ENCODE peak calls at places on chromosomes 6 and 20, in ten cellular contexts. One of them, this sample, is unnamed. For H3K27me3, the result is how much of the 10 kb centered on the place peaks cover.

GRCh38 chr20:10115021-10115420 is 80.2 kb downstream of the ANKEF1 start:
- DNase-seq in HCT116: no peak
- DNase-seq in sigmoid colon: no peak
- DNase-seq in transverse colon: no peak
- DNase-seq in Panc1: no peak
- DNase-seq in GM23338: no peak
- DNase-seq in prostate gland: no peak
- DNase-seq in breast epithelium: no peak
- DNase-seq in SK-N-SH: no peak
- DNase-seq in stomach: no peak
- DNase-seq in this sample: no peak

GRCh38 chr6:31771992-31772358 is 5.2 kb downstream of the VWA7 start:
- DNase-seq in HCT116: no peak
- DNase-seq in sigmoid colon: no peak
- DNase-seq in transverse colon: no peak
- DNase-seq in Panc1: no peak
- DNase-seq in GM23338: no peak
- DNase-seq in prostate gland: no peak
- DNase-seq in breast epithelium: no peak
- DNase-seq in SK-N-SH: no peak
- DNase-seq in stomach: no peak
- DNase-seq in this sample: no peak

GRCh38 chr6:20403766-20404640 is 2.3 kb downstream of the E2F3 start:
- DNase-seq in HCT116: peak
- DNase-seq in sigmoid colon: no peak
- DNase-seq in transverse colon: peak
- DNase-seq in Panc1: peak
- DNase-seq in GM23338: peak
- DNase-seq in prostate gland: no peak
- DNase-seq in breast epithelium: no peak
- DNase-seq in SK-N-SH: peak
- DNase-seq in stomach: peak
- DNase-seq in this sample: peak

GRCh38 chr6:85135376-85136094 is 314.3 kb upstream of the NT5E start:
- DNase-seq in HCT116: no peak
- DNase-seq in sigmoid colon: no peak
- DNase-seq in transverse colon: no peak
- DNase-seq in Panc1: no peak
- DNase-seq in GM23338: no peak
- DNase-seq in prostate gland: no peak
- DNase-seq in breast epithelium: no peak
- DNase-seq in SK-N-SH: no peak
- DNase-seq in stomach: no peak
- DNase-seq in this sample: no peak

GRCh38 chr20:33477386-33478234 is 12.3 kb upstream of the CBFA2T2 start:
- DNase-seq in HCT116: no peak
- DNase-seq in sigmoid colon: no peak
- DNase-seq in transverse colon: peak
- DNase-seq in Panc1: no peak
- DNase-seq in GM23338: peak
- DNase-seq in prostate gland: no peak
- DNase-seq in breast epithelium: no peak
- DNase-seq in SK-N-SH: no peak
- DNase-seq in stomach: peak
- DNase-seq in this sample: no peak

GRCh38 chr20:33273117-33273851 is 9.7 kb upstream of the BPIFB1 start:
- DNase-seq in HCT116: no peak
- DNase-seq in sigmoid colon: no peak
- DNase-seq in transverse colon: no peak
- DNase-seq in Panc1: no peak
- DNase-seq in GM23338: no peak
- DNase-seq in prostate gland: no peak
- DNase-seq in breast epithelium: no peak
- DNase-seq in SK-N-SH: no peak
- DNase-seq in stomach: peak
- DNase-seq in this sample: no peak

GRCh38 chr20:25025091-25025861 is 32.7 kb downstream of the ACSS1 start:
- DNase-seq in HCT116: no peak
- DNase-seq in sigmoid colon: peak
- DNase-seq in transverse colon: peak
- DNase-seq in Panc1: no peak
- DNase-seq in GM23338: no peak
- DNase-seq in prostate gland: no peak
- DNase-seq in breast epithelium: no peak
- DNase-seq in SK-N-SH: no peak
- DNase-seq in stomach: peak
- DNase-seq in this sample: no peak

GRCh38 chr6:5592911-5593519 is 331.7 kb downstream of the FARS2 start:
- DNase-seq in HCT116: no peak
- DNase-seq in sigmoid colon: no peak
- DNase-seq in transverse colon: no peak
- DNase-seq in Panc1: no peak
- DNase-seq in GM23338: no peak
- DNase-seq in prostate gland: no peak
- DNase-seq in breast epithelium: no peak
- DNase-seq in SK-N-SH: no peak
- DNase-seq in stomach: no peak
- DNase-seq in this sample: no peak

GRCh38 chr6:138007014-138007472 is 100.2 kb downstream of the PERP start:
- DNase-seq in HCT116: peak
- DNase-seq in sigmoid colon: no peak
- DNase-seq in transverse colon: peak
- DNase-seq in Panc1: no peak
- DNase-seq in GM23338: peak
- DNase-seq in prostate gland: no peak
- DNase-seq in breast epithelium: no peak
- DNase-seq in SK-N-SH: peak
- DNase-seq in stomach: peak
- DNase-seq in this sample: no peak

GRCh38 chr6:27049863-27050781 is 197.4 kb upstream of the PRSS16 start:
- DNase-seq in HCT116: no peak
- DNase-seq in sigmoid colon: no peak
- DNase-seq in transverse colon: no peak
- DNase-seq in Panc1: no peak
- DNase-seq in GM23338: peak
- DNase-seq in prostate gland: peak
- DNase-seq in breast epithelium: no peak
- DNase-seq in SK-N-SH: no peak
- DNase-seq in stomach: no peak
- DNase-seq in this sample: no peak

GRCh38 chr6:21915707-21916399 is 322.3 kb downstream of the SOX4 start:
- DNase-seq in HCT116: no peak
- DNase-seq in sigmoid colon: no peak
- DNase-seq in transverse colon: no peak
- DNase-seq in Panc1: no peak
- DNase-seq in GM23338: no peak
- DNase-seq in prostate gland: no peak
- DNase-seq in breast epithelium: no peak
- DNase-seq in SK-N-SH: no peak
- DNase-seq in stomach: no peak
- DNase-seq in this sample: no peak

GRCh38 chr6:83092756-83093399 is 25.4 kb downstream of the DOP1A start:
- DNase-seq in HCT116: no peak
- DNase-seq in sigmoid colon: no peak
- DNase-seq in transverse colon: no peak
- DNase-seq in Panc1: no peak
- DNase-seq in GM23338: no peak
- DNase-seq in prostate gland: no peak
- DNase-seq in breast epithelium: no peak
- DNase-seq in SK-N-SH: no peak
- DNase-seq in stomach: no peak
- DNase-seq in this sample: no peak

GRCh38 chr6:108200631-108201030 is 34.8 kb downstream of the NR2E1 start:
- DNase-seq in HCT116: peak
- DNase-seq in sigmoid colon: no peak
- DNase-seq in transverse colon: no peak
- DNase-seq in Panc1: peak
- DNase-seq in GM23338: no peak
- DNase-seq in prostate gland: no peak
- DNase-seq in breast epithelium: no peak
- DNase-seq in SK-N-SH: no peak
- DNase-seq in stomach: no peak
- DNase-seq in this sample: no peak

GRCh38 chr6:135438907-135439535 is 58.5 kb downstream of the AHI1 start:
- DNase-seq in HCT116: no peak
- DNase-seq in sigmoid colon: no peak
- DNase-seq in transverse colon: no peak
- DNase-seq in Panc1: peak
- DNase-seq in GM23338: peak
- DNase-seq in prostate gland: no peak
- DNase-seq in breast epithelium: no peak
- DNase-seq in SK-N-SH: peak
- DNase-seq in stomach: no peak
- DNase-seq in this sample: no peak

DNA sequence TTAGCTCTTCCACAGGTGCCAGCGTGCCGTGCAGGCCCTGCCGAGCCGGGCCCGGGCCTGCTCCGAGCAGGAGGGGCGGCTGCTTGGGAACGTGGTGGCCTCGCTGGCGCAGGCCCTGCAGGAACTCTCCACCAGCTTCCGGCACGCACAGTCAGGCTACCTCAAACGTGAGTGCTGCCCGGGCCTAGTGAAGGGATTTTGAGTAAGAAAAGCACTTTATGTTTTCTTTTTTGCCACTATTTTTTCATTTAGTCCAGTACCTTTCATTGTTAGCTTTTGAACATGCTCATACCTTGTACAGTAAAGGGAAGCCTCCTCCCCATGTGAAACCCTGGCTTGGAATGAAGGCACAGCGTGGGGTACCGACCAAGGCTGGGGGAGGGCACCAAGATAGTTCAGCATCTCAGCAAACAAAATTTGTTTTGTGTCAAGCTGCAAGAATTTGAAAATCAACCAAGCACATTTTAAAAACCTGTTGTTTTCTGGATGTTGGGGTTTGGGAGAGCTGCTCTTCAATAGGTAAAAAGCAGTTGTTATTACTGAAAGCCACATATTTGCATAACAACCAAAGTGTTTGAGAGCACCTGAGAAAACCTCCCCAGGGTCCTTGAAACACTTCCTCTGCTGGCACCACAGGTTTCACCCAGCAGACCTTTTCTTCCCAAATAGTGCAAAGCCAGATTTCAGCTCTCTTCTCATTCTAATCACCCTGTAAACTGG is 18.4 kb downstream of the STX16 start:
- DNase-seq in HCT116: no peak
- DNase-seq in sigmoid colon: no peak
- DNase-seq in transverse colon: no peak
- DNase-seq in Panc1: no peak
- DNase-seq in GM23338: peak
- DNase-seq in prostate gland: no peak
- DNase-seq in breast epithelium: no peak
- DNase-seq in SK-N-SH: no peak
- DNase-seq in stomach: no peak
- DNase-seq in this sample: no peak
- H3K4me3 ChIP-seq in HCT116: no peak
- H3K4me3 ChIP-seq in sigmoid colon: no peak
- H3K4me3 ChIP-seq in transverse colon: no peak
- H3K4me3 ChIP-seq in Panc1: no peak
- H3K4me3 ChIP-seq in GM23338: peak
- H3K4me3 ChIP-seq in prostate gland: no peak
- H3K4me3 ChIP-seq in breast epithelium: no peak
- H3K4me3 ChIP-seq in SK-N-SH: no peak
- H3K4me3 ChIP-seq in stomach: no peak
- H3K4me3 ChIP-seq in this sample: no peak

GRCh38 chr6:42448906-42449659 is 2.6 kb downstream of the TRERF1 start:
- DNase-seq in HCT116: no peak
- DNase-seq in sigmoid colon: no peak
- DNase-seq in transverse colon: no peak
- DNase-seq in Panc1: no peak
- DNase-seq in GM23338: no peak
- DNase-seq in prostate gland: no peak
- DNase-seq in breast epithelium: no peak
- DNase-seq in SK-N-SH: no peak
- DNase-seq in stomach: no peak
- DNase-seq in this sample: no peak
- H3K27me3 ChIP-seq in HCT116: under half
- H3K27me3 ChIP-seq in sigmoid colon: under half
- H3K27me3 ChIP-seq in transverse colon: under half
- H3K27me3 ChIP-seq in Panc1: under half
- H3K27me3 ChIP-seq in GM23338: under half
- H3K27me3 ChIP-seq in prostate gland: under half
- H3K27me3 ChIP-seq in breast epithelium: under half
- H3K27me3 ChIP-seq in SK-N-SH: under half
- H3K27me3 ChIP-seq in stomach: under half
- H3K27me3 ChIP-seq in this sample: under half

GRCh38 chr6:35739645-35740517 is 3.0 kb downstream of the ARMC12 start:
- DNase-seq in HCT116: no peak
- DNase-seq in sigmoid colon: no peak
- DNase-seq in transverse colon: no peak
- DNase-seq in Panc1: no peak
- DNase-seq in GM23338: peak
- DNase-seq in prostate gland: no peak
- DNase-seq in breast epithelium: no peak
- DNase-seq in SK-N-SH: no peak
- DNase-seq in stomach: no peak
- DNase-seq in this sample: no peak
- TF ChIP-seq POLR2AphosphoS5 in HCT116: no peak
- TF ChIP-seq POLR2AphosphoS5 in sigmoid colon: no peak
- TF ChIP-seq POLR2AphosphoS5 in transverse colon: no peak
- TF ChIP-seq POLR2AphosphoS5 in Panc1: no peak
- TF ChIP-seq POLR2AphosphoS5 in GM23338: no peak
- TF ChIP-seq POLR2AphosphoS5 in prostate gland: no peak
- TF ChIP-seq POLR2AphosphoS5 in breast epithelium: no peak
- TF ChIP-seq POLR2AphosphoS5 in SK-N-SH: no peak
- TF ChIP-seq POLR2AphosphoS5 in stomach: no peak
- TF ChIP-seq POLR2AphosphoS5 in this sample: no peak

GRCh38 chr6:148385379-148385778 is 42.7 kb downstream of the SASH1 start:
- DNase-seq in HCT116: no peak
- DNase-seq in sigmoid colon: no peak
- DNase-seq in transverse colon: no peak
- DNase-seq in Panc1: no peak
- DNase-seq in GM23338: peak
- DNase-seq in prostate gland: no peak
- DNase-seq in breast epithelium: no peak
- DNase-seq in SK-N-SH: no peak
- DNase-seq in stomach: no peak
- DNase-seq in this sample: no peak

GRCh38 chr6:148389086-148389485 is 46.4 kb downstream of the SASH1 start:
- DNase-seq in HCT116: no peak
- DNase-seq in sigmoid colon: no peak
- DNase-seq in transverse colon: no peak
- DNase-seq in Panc1: no peak
- DNase-seq in GM23338: no peak
- DNase-seq in prostate gland: no peak
- DNase-seq in breast epithelium: no peak
- DNase-seq in SK-N-SH: no peak
- DNase-seq in stomach: no peak
- DNase-seq in this sample: no peak

GRCh38 chr6:148392611-148393160 is 50.0 kb downstream of the SASH1 start:
- DNase-seq in HCT116: no peak
- DNase-seq in sigmoid colon: no peak
- DNase-seq in transverse colon: no peak
- DNase-seq in Panc1: no peak
- DNase-seq in GM23338: no peak
- DNase-seq in prostate gland: no peak
- DNase-seq in breast epithelium: no peak
- DNase-seq in SK-N-SH: no peak
- DNase-seq in stomach: no peak
- DNase-seq in this sample: no peak

GRCh38 chr6:148388477-148388876 is 45.8 kb downstream of the SASH1 start:
- DNase-seq in HCT116: no peak
- DNase-seq in sigmoid colon: no peak
- DNase-seq in transverse colon: no peak
- DNase-seq in Panc1: no peak
- DNase-seq in GM23338: no peak
- DNase-seq in prostate gland: no peak
- DNase-seq in breast epithelium: no peak
- DNase-seq in SK-N-SH: no peak
- DNase-seq in stomach: no peak
- DNase-seq in this sample: no peak

GRCh38 chr6:148389917-148390316 is 47.3 kb downstream of the SASH1 start:
- DNase-seq in HCT116: no peak
- DNase-seq in sigmoid colon: no peak
- DNase-seq in transverse colon: no peak
- DNase-seq in Panc1: no peak
- DNase-seq in GM23338: no peak
- DNase-seq in prostate gland: no peak
- DNase-seq in breast epithelium: no peak
- DNase-seq in SK-N-SH: no peak
- DNase-seq in stomach: no peak
- DNase-seq in this sample: no peak
- H3K4me3 ChIP-seq in HCT116: no peak
- H3K4me3 ChIP-seq in sigmoid colon: no peak
- H3K4me3 ChIP-seq in transverse colon: no peak
- H3K4me3 ChIP-seq in Panc1: no peak
- H3K4me3 ChIP-seq in GM23338: no peak
- H3K4me3 ChIP-seq in prostate gland: no peak
- H3K4me3 ChIP-seq in breast epithelium: no peak
- H3K4me3 ChIP-seq in SK-N-SH: no peak
- H3K4me3 ChIP-seq in stomach: no peak
- H3K4me3 ChIP-seq in this sample: no peak

This sample was measured in HL-60.